ENCODE peak calls at places on chromosomes 5 and 9, in six cellular contexts. N is activated CD8-positive, alpha-beta memory T cell treated with anti-CD3 and anti-CD28 coated beads, Interleukin-2, amount 10 ng/mL, durations not matched to agents 7 days and 5 days; U is stimulated activated CD4-positive, alpha-beta T cell treated with anti-CD3 and anti-CD28 coated beads, Interleukin-2, amount 100 ng/mL, for 24 hours; I is C1 segment of cervical spinal cord; Y is HTR-8/SVneo; A is mammary epithelial cell. P is an unnamed sample.

GRCh38 chr5:136079195-136079985 is 50.6 kb downstream of the TGFBI start:
- DNase-seq in N (no peak), U (no peak), I (no peak), Y (no peak), A (no peak), P (peak)

GRCh38 chr5:23506329-23507236 is 826 bp upstream of the PRDM9 start:
- DNase-seq in N (no peak), U (no peak), I (no peak), Y (peak), A (no peak), P (no peak)

GRCh38 chr5:165981721-165982120 is 2309.7 kb upstream of the WWC1 start:
- DNase-seq in N (no peak), U (no peak), I (no peak), Y (no peak), A (no peak), P (no peak)

GRCh38 chr5:137061382-137061781 is 437.7 kb downstream of the SPOCK1 start:
- DNase-seq in N (no peak), U (no peak), I (no peak), Y (no peak), A (no peak), P (no peak)

GRCh38 chr9:70111641-70112236 is 68.1 kb downstream of the MAMDC2 start:
- DNase-seq in N (no peak), U (no peak), I (no peak), Y (no peak), A (peak), P (no peak)

GRCh38 chr5:17910318-17910717 is 276.1 kb downstream of the TAF11L14 start:
- DNase-seq in N (no peak), U (no peak), I (no peak), Y (no peak), A (peak), P (no peak)

GRCh38 chr5:31585519-31586270 is 53.2 kb upstream of the PDZD2 start:
- DNase-seq in N (no peak), U (no peak), I (no peak), Y (no peak), A (no peak), P (no peak)

GRCh38 chr5:137630216-137630971 is 105.5 kb downstream of the KLHL3 start:
- DNase-seq in N (no peak), U (no peak), I (no peak), Y (no peak), A (no peak), P (peak)

GRCh38 chr9:132957805-132958204 is 13.4 kb upstream of the TSC1 start:
- DNase-seq in N (no peak), U (no peak), I (no peak), Y (no peak), A (no peak), P (no peak)

GRCh38 chr9:130623466-130623865 is 40.9 kb upstream of the PRDM12 start:
- DNase-seq in N (no peak), U (no peak), I (no peak), Y (no peak), A (no peak), P (no peak)

GRCh38 chr5:148443998-148444397 is 60.2 kb downstream of the FBXO38 start:
- DNase-seq in N (peak), U (peak), I (no peak), Y (peak), A (peak), P (no peak)

GRCh38 chr9:136545966-136546696 is at the start of gene NOTCH1:
- DNase-seq in N (peak), U (peak), I (peak), Y (peak), A (peak), P (peak)

GRCh38 chr5:100647461-100648230 is 112.5 kb downstream of the FAM174A start:
- DNase-seq in N (no peak), U (peak), I (no peak), Y (no peak), A (peak), P (no peak)

GRCh38 chr5:4547547-4547946 is 592.6 kb upstream of the ADAMTS16 start:
- DNase-seq in N (no peak), U (no peak), I (no peak), Y (no peak), A (no peak), P (no peak)

GRCh38 chr5:51109786-51110410 is 273.4 kb upstream of the ISL1 start:
- DNase-seq in N (no peak), U (no peak), I (no peak), Y (no peak), A (no peak), P (no peak)

GRCh38 chr5:14424011-14424685 is 157.4 kb upstream of the OTULINL start:
- DNase-seq in N (no peak), U (peak), I (no peak), Y (no peak), A (no peak), P (no peak)

GRCh38 chr5:42642006-42642405 is 114.6 kb upstream of the CCDC152 start:
- DNase-seq in N (no peak), U (no peak), I (no peak), Y (no peak), A (no peak), P (no peak)

GRCh38 chr9:134171316-134172197 is 7.2 kb upstream of the RNU6ATAC start:
- DNase-seq in N (no peak), U (no peak), I (no peak), Y (no peak), A (peak), P (no peak)

GRCh38 chr5:98330871-98331270 is 442.6 kb upstream of the RGMB start:
- DNase-seq in N (no peak), U (no peak), I (no peak), Y (no peak), A (no peak), P (no peak)

GRCh38 chr5:89932771-89933181 is 476.8 kb downstream of the CETN3 start:
- DNase-seq in N (no peak), U (no peak), I (no peak), Y (no peak), A (no peak), P (no peak)

GRCh38 chr5:38535281-38535750 is 21.1 kb downstream of the LIFR start:
- DNase-seq in N (no peak), U (no peak), I (no peak), Y (no peak), A (no peak), P (no peak)

GRCh38 chr9:77224750-77225312 is 47.5 kb downstream of the VPS13A start:
- DNase-seq in N (no peak), U (no peak), I (no peak), Y (no peak), A (no peak), P (no peak)